ENCODE peak calls at places on chromosomes 2 and 18, in nine cellular contexts. J, T, S, C, P, U, E, O and V are unnamed samples. For H3K27me3 and H3K36me3, the result is how much of the 10 kb centered on the place peaks cover.

GRCh38 chr18:79469751-79470150 is 74.0 kb downstream of the NFATC1 start:
- DNase-seq in S (no peak), J (no peak), O (no peak), P (no peak), U (no peak), C (no peak), E (no peak), T (no peak), V (no peak)

GRCh38 chr2:72475246-72475645 is 327.6 kb upstream of the CYP26B1 start:
- DNase-seq in J (no peak), E (no peak), U (no peak), T (no peak), O (no peak), P (no peak), S (no peak), C (peak), V (no peak)

GRCh38 chr2:148253716-148254115 is 232.8 kb downstream of the MBD5 start:
- DNase-seq in O (peak), J (no peak), S (no peak), T (no peak), E (no peak), C (peak), P (no peak), U (no peak), V (peak)

GRCh38 chr2:180776924-180777323 is 203.5 kb upstream of the UBE2E3 start:
- DNase-seq in J (no peak), P (peak), U (peak), E (no peak), C (no peak), O (no peak), S (no peak), T (no peak), V (no peak)

GRCh38 chr2:223314831-223315230 is 262.8 kb downstream of the KCNE4 start:
- DNase-seq in J (no peak), S (no peak), O (no peak), T (no peak), C (no peak), P (no peak), E (no peak), U (peak), V (no peak)

GRCh38 chr2:231521443-231521842 is 8.8 kb downstream of the NMUR1 start:
- DNase-seq in J (no peak), P (no peak), C (no peak), E (no peak), O (no peak), U (no peak), S (no peak), T (no peak), V (no peak)

GRCh38 chr18:46212398-46212797 is 108.2 kb downstream of the HAUS1 start:
- DNase-seq in U (no peak), T (no peak), P (no peak), E (no peak), C (no peak), O (no peak), S (no peak), J (no peak), V (no peak)

GRCh38 chr2:230325316-230326243 is 1.4 kb upstream of the SP140L start:
- DNase-seq in P (no peak), C (no peak), S (no peak), O (no peak), J (no peak), U (no peak), E (no peak), T (no peak), V (no peak)

GRCh38 chr18:46264255-46264654 is 160.1 kb downstream of the HAUS1 start:
- DNase-seq in T (no peak), U (peak), J (peak), O (no peak), C (peak), S (no peak), P (peak), E (no peak), V (no peak)

GRCh38 chr2:201978988-201979387 is 54.7 kb upstream of the FZD7 start:
- DNase-seq in J (no peak), C (no peak), E (peak), U (no peak), P (no peak), O (no peak), S (no peak), T (no peak), V (peak)

GRCh38 chr2:18659891-18660290 is 70.5 kb upstream of the NT5C1B start:
- DNase-seq in O (no peak), T (no peak), J (no peak), U (no peak), E (peak), S (no peak), P (no peak), C (no peak), V (no peak)

GRCh38 chr2:120883607-120884405 is 148.1 kb downstream of the GLI2 start:
- DNase-seq in E (no peak), U (no peak), J (peak), P (no peak), S (no peak), C (peak), T (no peak), O (no peak), V (no peak)

GRCh38 chr2:129318581-129319421 is 660.7 kb upstream of the RAB6C start:
- DNase-seq in T (no peak), J (no peak), S (no peak), O (no peak), U (no peak), C (no peak), E (no peak), P (no peak), V (no peak)

GRCh38 chr2:234770081-234770506 is 181.7 kb upstream of the SH3BP4 start:
- DNase-seq in U (peak), C (peak), E (no peak), S (no peak), O (no peak), J (peak), T (no peak), P (peak), V (no peak)

DNA sequence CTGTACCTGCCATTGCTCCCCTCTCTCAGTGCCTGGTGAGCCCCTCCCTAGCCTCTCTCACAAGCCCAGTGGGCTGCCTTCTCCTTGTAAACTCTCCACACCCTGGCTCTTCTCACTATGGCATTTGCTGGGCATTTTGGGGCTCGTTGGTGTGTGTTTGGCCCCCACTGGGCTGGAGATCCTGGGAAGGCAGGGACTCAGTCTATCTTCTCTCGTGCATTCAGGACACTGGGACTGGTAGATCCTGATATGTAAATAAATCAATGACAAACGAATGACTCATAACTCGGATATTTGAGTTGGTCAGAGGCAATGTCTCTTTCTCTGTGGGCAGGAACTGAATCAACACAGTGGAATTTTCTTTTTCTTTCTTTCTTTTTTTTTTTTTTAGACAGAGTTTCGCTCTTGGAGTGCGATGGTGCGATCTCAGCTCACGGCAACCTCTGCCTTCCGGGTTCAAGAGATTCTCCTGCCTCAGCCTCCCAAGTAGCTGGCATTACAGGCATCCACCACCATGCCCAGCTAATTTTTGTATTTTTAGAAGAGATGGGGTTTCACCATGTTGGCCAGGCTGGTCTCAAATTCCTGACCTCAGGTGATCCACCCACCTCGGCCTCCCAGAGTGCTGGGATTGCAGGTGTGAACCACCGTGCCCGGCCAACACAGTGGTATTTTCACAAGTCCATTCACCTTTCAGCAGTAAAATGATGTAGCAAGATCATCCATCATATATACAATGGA is 144.6 kb upstream of the SPRED2 start:
- DNase-seq in S (no peak), P (peak), J (no peak), T (no peak), C (peak), U (peak), O (no peak), E (peak), V (peak)
- H3K4me3 ChIP-seq in S (no peak), P (no peak), J (no peak), T (no peak), C (no peak), U (peak), O (no peak), E (no peak), V (no peak)

DNA sequence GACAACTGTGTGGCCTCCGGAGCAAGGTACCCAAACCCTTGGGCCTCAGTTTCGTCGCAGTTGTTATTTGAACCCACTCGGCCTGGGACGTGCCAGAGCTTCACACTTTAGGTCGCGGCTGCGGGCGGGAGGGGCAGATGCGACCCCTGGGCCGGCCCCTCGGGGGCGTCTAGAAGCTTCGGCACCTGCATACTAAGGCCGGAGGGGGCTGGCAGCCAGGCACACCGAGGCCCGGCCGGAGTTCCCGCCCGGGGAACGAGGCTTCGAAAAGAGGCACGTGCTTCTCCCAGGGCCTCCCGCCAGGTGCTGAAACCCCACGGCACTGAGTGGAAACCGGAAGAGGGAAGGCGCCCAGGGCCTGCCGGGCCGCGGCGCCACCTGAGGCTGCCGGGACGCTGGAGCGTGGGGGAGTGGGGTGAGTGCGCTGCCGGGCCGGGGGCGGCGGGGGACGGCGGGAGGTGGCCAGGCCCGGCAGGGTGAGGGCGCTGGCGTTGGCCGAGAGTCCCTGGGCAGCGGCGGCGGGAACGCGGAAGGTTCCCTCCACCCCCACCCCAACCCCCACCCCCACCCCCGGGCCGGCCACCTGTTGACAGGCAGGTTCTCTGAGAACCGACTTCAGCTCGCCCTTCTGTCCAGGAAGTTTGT is 8.9 kb downstream of the OTX1 start:
- DNase-seq in O (no peak), J (peak), U (no peak), T (no peak), C (peak), E (no peak), S (no peak), P (no peak), V (no peak)
- H3K27me3 ChIP-seq in O (under half), J (half or more), U (half or more), T (half or more), C (under half), E (under half), S (half or more), P (half or more), V (under half)

DNA sequence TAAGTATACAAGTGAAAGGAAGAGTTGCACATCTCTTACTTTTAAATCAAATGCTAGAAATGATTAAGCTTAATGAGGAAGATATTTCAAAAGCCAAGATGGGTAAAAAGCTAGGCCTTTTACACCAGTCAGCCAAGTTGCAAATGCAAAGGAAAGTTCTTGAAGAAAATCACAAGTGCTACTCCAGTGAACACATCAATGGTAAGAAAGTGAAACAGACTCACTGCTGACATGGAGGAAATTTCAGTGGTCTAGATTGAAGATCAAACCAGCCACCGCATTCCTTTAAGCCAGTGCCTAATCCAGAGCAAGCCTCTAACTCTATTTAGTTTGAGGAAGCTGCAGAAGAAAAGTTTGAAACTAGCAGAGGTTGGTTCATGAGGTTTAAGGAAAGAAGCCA is 79.1 kb downstream of the RBBP8 start:
- DNase-seq in O (no peak), S (no peak), C (no peak), T (no peak), E (no peak), P (no peak), U (no peak), J (no peak), V (no peak)
- H3K36me3 ChIP-seq in O (under half), S (under half), C (under half), T (under half), E (under half), P (under half), U (under half), J (under half), V (under half)

GRCh38 chr2:42567389-42567788 is 1.0 kb upstream of the MTA3 start:
- DNase-seq in T (no peak), S (no peak), J (no peak), U (peak), E (no peak), C (no peak), P (peak), O (peak), V (no peak)
- H3K4me3 ChIP-seq in T (peak), S (no peak), J (no peak), U (no peak), E (no peak), C (no peak), P (no peak), O (peak), V (no peak)